ENCODE peak calls at places on chromosomes 3 and 15, in nine cellular contexts. F, K, J, R, E, Q, N, B and G are unnamed samples.

GRCh38 chr15:25173241-25174028 is 218.6 kb downstream of the SNRPN start:
- DNase-seq in F (no peak), E (no peak), K (peak), J (peak), Q (no peak), R (peak), N (no peak), B (no peak), G (no peak)

GRCh38 chr3:31384117-31384516 is 148.6 kb upstream of the STT3B start:
- DNase-seq in J (no peak), N (no peak), Q (no peak), E (no peak), K (no peak), R (no peak), B (no peak), F (no peak), G (no peak)

GRCh38 chr15:65044724-65045481 is at the start of gene SLC51B:
- DNase-seq in B (no peak), Q (no peak), E (no peak), R (peak), N (no peak), F (no peak), J (no peak), K (peak), G (no peak)

GRCh38 chr15:40859206-40859851 is 14.7 kb downstream of the RHOV start:
- DNase-seq in Q (no peak), E (peak), R (peak), K (peak), J (peak), F (peak), N (no peak), B (peak), G (peak)

GRCh38 chr3:143464850-143465249 is 345.3 kb downstream of the CHST2 start:
- DNase-seq in R (no peak), N (no peak), Q (no peak), E (no peak), J (no peak), F (no peak), B (no peak), K (no peak), G (no peak)

GRCh38 chr3:31634485-31634884 is 101.8 kb downstream of the STT3B start:
- DNase-seq in R (no peak), Q (no peak), E (peak), F (no peak), J (no peak), K (no peak), N (peak), B (no peak), G (no peak)

GRCh38 chr3:46479696-46480095 is 15.0 kb upstream of the LTF start:
- DNase-seq in F (no peak), R (no peak), K (no peak), Q (no peak), J (no peak), N (no peak), E (no peak), B (no peak), G (no peak)

GRCh38 chr3:67075295-67075694 is 77.2 kb downstream of the KBTBD8 start:
- DNase-seq in J (no peak), Q (no peak), R (no peak), E (no peak), K (no peak), N (no peak), B (no peak), F (no peak), G (no peak)

GRCh38 chr3:144660097-144660496 is 688.5 kb downstream of the DIPK2A start:
- DNase-seq in B (no peak), R (no peak), K (no peak), N (no peak), J (no peak), F (no peak), E (no peak), Q (no peak), G (no peak)

GRCh38 chr15:100862162-100862561 is 17.5 kb upstream of the ALDH1A3 start:
- DNase-seq in E (no peak), R (no peak), F (no peak), N (no peak), Q (no peak), K (no peak), J (no peak), B (no peak), G (no peak)

GRCh38 chr3:171679011-171679492 is 131.2 kb downstream of the PLD1 start:
- DNase-seq in E (no peak), Q (no peak), K (no peak), F (no peak), B (no peak), N (no peak), J (no peak), R (no peak), G (no peak)

GRCh38 chr15:99719096-99719541 is 14.1 kb downstream of the LYSMD4 start:
- DNase-seq in F (no peak), B (no peak), N (peak), J (no peak), Q (no peak), E (peak), R (no peak), K (no peak), G (no peak)

GRCh38 chr3:184874709-184875644 is 63.0 kb downstream of the VPS8 start:
- DNase-seq in K (no peak), E (peak), R (no peak), Q (no peak), N (no peak), F (no peak), B (peak), J (peak), G (peak)

GRCh38 chr3:158808697-158809096 is 6.8 kb downstream of the MFSD1 start:
- DNase-seq in F (peak), K (no peak), E (peak), J (no peak), B (no peak), R (no peak), N (peak), Q (no peak), G (no peak)

GRCh38 chr3:53824795-53825194 is 21.4 kb downstream of the CHDH start:
- DNase-seq in F (no peak), N (no peak), Q (peak), R (peak), J (no peak), K (no peak), E (no peak), B (no peak), G (no peak)

GRCh38 chr15:50126072-50126471 is 7.0 kb upstream of the ATP8B4 start:
- DNase-seq in Q (no peak), J (no peak), B (no peak), F (no peak), N (no peak), K (no peak), E (no peak), R (no peak), G (no peak)

GRCh38 chr15:50124557-50125080 is 5.6 kb upstream of the ATP8B4 start:
- DNase-seq in J (no peak), R (no peak), E (no peak), N (no peak), F (no peak), B (no peak), Q (no peak), K (no peak), G (no peak)

GRCh38 chr15:50127255-50127777 is 8.3 kb upstream of the ATP8B4 start:
- DNase-seq in R (no peak), Q (no peak), K (no peak), J (no peak), N (no peak), F (no peak), E (no peak), B (no peak), G (no peak)

GRCh38 chr15:50131617-50132016 is 12.6 kb upstream of the ATP8B4 start:
- DNase-seq in Q (no peak), K (no peak), R (no peak), F (no peak), B (no peak), J (no peak), E (no peak), N (no peak), G (no peak)

DNA sequence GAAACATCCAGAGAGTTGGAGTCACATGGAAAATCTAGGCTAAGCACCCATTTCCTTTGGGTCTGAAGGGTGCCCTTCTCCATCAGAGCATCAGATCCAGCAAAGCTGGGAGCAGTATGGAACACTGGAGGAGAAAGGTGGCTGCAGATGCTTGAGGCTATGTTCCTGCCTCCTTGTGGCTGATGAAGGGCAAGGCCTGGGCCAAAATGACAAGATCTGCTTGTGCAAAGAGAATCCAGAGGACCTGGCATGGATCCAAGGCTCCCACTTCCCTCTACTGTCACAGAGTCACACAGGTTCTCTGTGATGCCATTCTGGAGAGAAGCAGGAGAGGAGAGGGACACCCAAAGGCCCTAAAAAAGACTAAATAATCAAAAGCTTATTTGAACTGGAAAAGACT is 9.2 kb upstream of the ATP8B4 start:
- DNase-seq in F (peak), N (no peak), Q (no peak), J (peak), B (no peak), R (peak), K (peak), E (no peak), G (no peak)
- TF ChIP-seq CTCF in F (peak), N (no peak), Q (no peak), J (peak), B (no peak), R (no peak), K (no peak), E (no peak), G (no peak)

GRCh38 chr15:42138968-42139386 is 17.5 kb downstream of the PLA2G4F start:
- DNase-seq in B (no peak), E (no peak), K (no peak), J (peak), F (no peak), N (no peak), Q (no peak), R (peak), G (no peak)

GRCh38 chr15:42138411-42138810 is 18.0 kb downstream of the PLA2G4F start:
- DNase-seq in B (no peak), N (no peak), F (no peak), Q (no peak), R (peak), J (peak), K (no peak), E (no peak), G (no peak)

GRCh38 chr15:42139596-42139995 is 16.8 kb downstream of the PLA2G4F start:
- DNase-seq in E (no peak), B (no peak), F (no peak), J (peak), K (no peak), Q (peak), N (no peak), R (peak), G (no peak)

GRCh38 chr15:42136513-42136912 is 19.9 kb downstream of the PLA2G4F start:
- DNase-seq in E (no peak), F (no peak), B (no peak), R (peak), N (no peak), J (no peak), K (no peak), Q (peak), G (no peak)

GRCh38 chr15:42137461-42138261 is 18.8 kb downstream of the PLA2G4F start:
- DNase-seq in F (no peak), Q (no peak), N (no peak), B (no peak), J (peak), K (no peak), E (peak), R (peak), G (no peak)
- TF ChIP-seq CTCF in F (peak), Q (peak), N (peak), B (peak), J (peak), K (peak), E (peak), R (peak), G (peak)

GRCh38 chr3:42906085-42906904 is at the start of gene ZNF662:
- DNase-seq in Q (peak), F (no peak), J (no peak), R (peak), N (no peak), E (peak), K (peak), B (no peak), G (no peak)
- TF ChIP-seq CTCF in Q (no peak), F (no peak), J (no peak), R (no peak), N (no peak), E (no peak), K (no peak), B (no peak), G (no peak)

GRCh38 chr3:88219138-88219792 is 69.5 kb downstream of the C3orf38 start:
- DNase-seq in B (peak), N (peak), J (peak), R (peak), E (peak), F (no peak), Q (no peak), K (no peak), G (peak)
- TF ChIP-seq CTCF in B (peak), N (peak), J (peak), R (peak), E (peak), F (no peak), Q (no peak), K (peak), G (peak)

DNA sequence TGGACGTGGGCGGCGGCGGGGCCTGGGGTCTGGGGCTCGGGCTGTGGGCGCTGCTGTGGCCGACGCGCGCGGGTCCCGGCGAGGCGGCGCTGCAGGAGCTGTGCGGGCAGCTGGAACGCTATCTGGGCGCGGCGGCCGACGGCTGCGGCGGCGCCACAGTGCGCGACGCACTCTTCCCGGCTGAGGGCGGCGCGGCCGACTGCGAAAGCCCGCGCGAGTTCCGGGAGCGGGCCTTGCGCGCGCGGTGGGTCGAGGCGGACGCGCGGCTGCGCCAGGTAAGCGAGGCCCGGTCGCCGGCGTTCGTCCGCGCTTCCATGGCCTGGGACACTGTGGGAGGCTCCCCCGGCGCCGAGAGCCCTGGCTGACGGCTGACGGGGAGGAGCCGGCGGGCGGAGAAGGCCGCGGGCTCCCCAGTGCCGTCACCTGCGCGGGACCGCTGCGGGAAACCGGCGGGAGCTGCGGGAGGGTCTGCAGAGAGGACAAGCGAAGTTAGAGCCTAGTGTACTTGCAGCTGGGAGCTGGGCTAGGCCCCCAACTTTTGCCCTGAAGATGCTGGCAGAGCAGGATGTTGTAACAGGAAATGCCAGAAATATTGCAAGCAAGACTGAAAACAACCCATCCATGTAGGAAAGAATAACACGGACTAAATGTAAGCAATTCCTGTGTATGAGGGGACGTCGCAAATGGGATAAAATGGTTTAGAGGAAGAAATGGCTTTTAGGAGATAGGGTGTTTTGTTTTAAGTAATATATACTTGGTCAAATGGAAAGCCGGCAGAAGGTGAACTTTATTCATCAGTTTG is 834 bp downstream of the WHAMM start:
- DNase-seq in E (peak), K (peak), N (no peak), B (peak), F (no peak), Q (no peak), R (peak), J (peak), G (peak)
- TF ChIP-seq CTCF in E (no peak), K (no peak), N (no peak), B (no peak), F (no peak), Q (no peak), R (no peak), J (no peak), G (no peak)

DNA sequence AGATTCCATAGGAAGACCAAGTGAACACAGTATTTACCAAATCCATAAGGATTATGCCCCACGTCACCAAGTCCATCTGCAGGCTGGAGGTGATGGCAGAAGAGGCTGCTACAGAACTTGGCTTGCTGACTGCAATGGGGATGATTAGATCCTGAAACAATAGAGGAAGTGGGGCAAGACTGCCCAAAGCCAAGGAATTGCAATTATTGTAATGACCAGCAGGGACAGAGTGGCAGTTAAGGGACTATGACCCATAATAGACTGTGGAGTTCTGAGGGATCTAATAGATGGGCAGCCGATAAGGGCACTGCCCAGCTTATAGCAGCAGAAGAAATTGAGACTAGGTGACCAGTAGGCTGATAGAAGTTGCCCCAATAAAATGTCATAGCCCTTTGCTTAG is 108.4 kb downstream of the MINAR1 start:
- DNase-seq in R (no peak), J (no peak), F (no peak), E (no peak), Q (no peak), B (no peak), N (no peak), K (no peak), G (no peak)
- TF ChIP-seq CTCF in R (no peak), J (peak), F (peak), E (no peak), Q (no peak), B (peak), N (no peak), K (no peak), G (no peak)

GRCh38 chr15:80090879-80091503 is 31.5 kb downstream of the ZFAND6 start:
- DNase-seq in N (no peak), B (no peak), E (no peak), R (no peak), Q (no peak), J (no peak), K (no peak), F (no peak), G (no peak)

GRCh38 chr15:80090041-80090440 is 30.6 kb downstream of the ZFAND6 start:
- DNase-seq in E (no peak), F (no peak), J (no peak), B (no peak), N (no peak), R (no peak), Q (no peak), K (no peak), G (no peak)

GRCh38 chr15:80081390-80081789 is 21.9 kb downstream of the ZFAND6 start:
- DNase-seq in N (no peak), B (no peak), K (no peak), J (no peak), E (no peak), Q (no peak), F (peak), R (no peak), G (no peak)

DNA sequence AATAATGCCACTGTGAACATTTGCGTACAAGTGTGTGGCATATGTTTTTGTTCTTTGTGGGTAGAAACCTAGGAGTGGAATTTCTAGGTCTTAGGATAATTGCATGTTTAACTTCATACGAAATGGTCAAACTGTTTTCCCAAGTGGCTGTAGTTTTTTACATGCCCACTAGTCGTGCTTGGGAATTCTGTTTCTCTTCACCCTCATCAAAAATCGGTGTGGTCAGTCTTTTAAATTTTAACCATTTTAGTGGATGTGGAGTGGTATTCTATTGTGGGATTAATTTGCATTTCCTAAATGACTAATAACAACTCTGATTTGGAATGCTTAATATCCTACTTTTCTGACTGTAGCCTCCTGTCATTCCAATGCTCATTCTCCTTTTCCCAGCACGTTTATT is 27.6 kb downstream of the ZFAND6 start:
- DNase-seq in N (no peak), K (no peak), R (no peak), F (no peak), Q (no peak), E (no peak), B (no peak), J (no peak), G (no peak)
- TF ChIP-seq CTCF in N (peak), K (no peak), R (no peak), F (no peak), Q (no peak), E (no peak), B (peak), J (peak), G (no peak)

GRCh38 chr3:107794664-107795443 is 272.1 kb downstream of the BBX start:
- DNase-seq in B (no peak), F (no peak), N (no peak), Q (no peak), K (no peak), E (peak), J (no peak), R (no peak), G (no peak)
- TF ChIP-seq CTCF in B (no peak), F (no peak), N (peak), Q (no peak), K (no peak), E (peak), J (peak), R (no peak), G (no peak)

GRCh38 chr15:95325763-95326688 is 1004.5 kb upstream of the NR2F2 start:
- DNase-seq in R (no peak), E (no peak), Q (no peak), J (no peak), F (no peak), K (no peak), N (no peak), B (no peak), G (no peak)

GRCh38 chr15:95326689-95327525 is 1003.6 kb upstream of the NR2F2 start:
- DNase-seq in K (no peak), Q (peak), F (no peak), R (no peak), E (no peak), J (peak), B (peak), N (no peak), G (no peak)

GRCh38 chr15:95329362-95329761 is 1001.1 kb upstream of the NR2F2 start:
- DNase-seq in B (no peak), J (no peak), K (no peak), F (no peak), Q (no peak), E (no peak), R (no peak), N (no peak), G (no peak)

GRCh38 chr15:95327661-95328060 is 1002.8 kb upstream of the NR2F2 start:
- DNase-seq in K (no peak), E (no peak), B (no peak), Q (no peak), J (no peak), R (no peak), N (no peak), F (no peak), G (no peak)

DNA sequence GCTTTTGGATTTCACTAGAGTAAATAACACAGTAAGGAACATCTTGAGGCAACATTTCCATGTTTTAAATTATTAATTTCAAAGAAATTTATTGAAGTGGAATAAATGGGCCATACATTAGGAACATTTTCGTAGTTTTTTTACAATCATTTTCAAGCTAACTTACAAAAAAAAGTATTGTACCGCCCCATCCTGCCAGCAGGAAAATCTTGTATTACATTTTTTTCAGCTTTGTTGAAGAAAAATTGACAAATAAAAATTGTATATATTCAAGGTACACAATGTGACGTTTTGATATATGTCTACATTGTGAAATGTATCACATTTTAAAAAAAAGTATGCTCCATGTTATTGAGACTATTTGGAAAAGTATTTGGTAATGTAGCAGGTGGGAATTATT is 1001.9 kb upstream of the NR2F2 start:
- DNase-seq in Q (no peak), R (no peak), J (no peak), N (no peak), F (no peak), K (no peak), E (no peak), B (no peak), G (no peak)
- TF ChIP-seq CTCF in Q (no peak), R (no peak), J (peak), N (no peak), F (no peak), K (no peak), E (no peak), B (no peak), G (no peak)